ENCODE peak calls at places on chromosomes 4 and X, in seven cellular contexts. G is breast epithelium, A is fibroblast of lung, E is activated B cell treated with CpG ODN at 0.5 μM for 24 hours, D is kidney, B is brain microvascular endothelial cell, J is astrocyte of the spinal cord. Q is an unnamed sample.

GRCh38 chr4:3176625-3177229 is 72.2 kb upstream of the MSANTD1 start:
- DNase-seq in D (no peak), B (no peak), E (no peak), A (no peak), J (no peak), G (no peak), Q (no peak)

GRCh38 chr4:48462363-48462762 is 20.8 kb upstream of the SLC10A4 start:
- DNase-seq in A (no peak), J (no peak), G (no peak), E (no peak), D (no peak), B (no peak), Q (no peak)

GRCh38 chrX:77174680-77175336 is 272.4 kb upstream of the FGF16 start:
- DNase-seq in A (no peak), G (no peak), B (no peak), J (no peak), D (no peak), E (no peak), Q (no peak)

GRCh38 chr4:161916010-161916409 is 247.8 kb downstream of the FSTL5 start:
- DNase-seq in A (no peak), J (no peak), G (no peak), B (no peak), D (no peak), E (no peak), Q (no peak)

GRCh38 chr4:7964890-7965662 is 25.4 kb upstream of the AFAP1 start:
- DNase-seq in G (no peak), J (no peak), B (no peak), A (peak; percentile 64), E (no peak), D (no peak), Q (no peak)

GRCh38 chr4:152454398-152455011 is 81.4 kb downstream of the FBXW7 start:
- DNase-seq in D (no peak), B (no peak), G (no peak), E (no peak), A (peak; percentile 19), J (peak; percentile 45), Q (no peak)

GRCh38 chrX:38717871-38718270 is 83.4 kb upstream of the MID1IP1 start:
- DNase-seq in J (peak; percentile 4), A (peak; percentile 3), B (peak; percentile 3), D (no peak), G (no peak), E (no peak), Q (no peak)

GRCh38 chr4:14667624-14668295 is 334.5 kb upstream of the CPEB2 start:
- DNase-seq in B (peak; percentile 48), A (peak; percentile 3), E (no peak), G (no peak), J (peak; percentile 87), D (no peak), Q (no peak)

GRCh38 chrX:132401935-132402334 is 86.9 kb downstream of the MBNL3 start:
- DNase-seq in A (peak; percentile 65), D (no peak), E (no peak), J (peak; percentile 35), B (no peak), G (no peak), Q (no peak)

GRCh38 chr4:184514121-184514988 is 40.0 kb upstream of the IRF2 start:
- DNase-seq in J (peak; percentile 86), D (peak; percentile 78), E (no peak), B (peak; percentile 87), G (no peak), A (peak; percentile 91), Q (no peak)

GRCh38 chr4:15805583-15806517 is 27.7 kb downstream of the CD38 start:
- DNase-seq in B (peak; percentile 57), A (peak; percentile 53), J (peak; percentile 64), D (no peak), G (no peak), E (no peak), Q (no peak)

GRCh38 chr4:156169011-156169410 is 215.3 kb upstream of the CTSO start:
- DNase-seq in J (peak; percentile 91), G (no peak), B (peak; percentile 96), E (no peak), D (no peak), A (peak; percentile 99), Q (no peak)

GRCh38 chr4:1266881-1267763 is 18.2 kb upstream of the CTBP1 start:
- DNase-seq in D (peak; percentile 28), J (no peak), E (no peak), A (no peak), G (no peak), B (no peak), Q (no peak)
- TF ChIP-seq CTCF in D (no peak), J (no peak), E (no peak), A (no peak), G (no peak), B (no peak), Q (no peak)

GRCh38 chr4:40550900-40551546 is 78.6 kb downstream of the RBM47 start:
- DNase-seq in D (no peak), B (peak; percentile 4), G (no peak), J (peak; percentile 30), E (no peak), A (peak; percentile 49), Q (no peak)
- TF ChIP-seq CTCF in D (peak; percentile 31), B (peak; percentile 41), G (no peak), J (peak; percentile 37), E (no peak), A (peak; percentile 54), Q (peak; percentile 66)

DNA sequence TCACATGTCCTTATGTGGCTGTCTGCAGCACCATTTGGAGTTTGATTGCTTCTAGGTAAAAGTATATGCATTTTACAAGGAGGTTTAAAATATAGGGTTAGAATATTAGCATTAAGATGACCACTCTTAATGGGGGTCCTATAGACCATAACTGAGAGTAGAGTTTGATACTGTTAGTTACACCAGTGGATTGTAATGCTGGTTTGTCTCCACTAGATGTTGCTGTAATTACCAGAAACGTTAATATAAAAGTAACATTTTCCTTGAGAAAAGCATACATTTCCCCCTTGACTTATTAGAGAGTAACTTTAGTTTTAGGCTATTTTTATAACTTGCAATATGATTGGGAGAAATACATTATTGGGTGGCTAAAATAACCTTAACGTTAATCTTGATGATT is 93.0 kb downstream of the ZXDA start:
- DNase-seq in E (no peak), J (no peak), D (no peak), A (no peak), B (no peak), G (no peak), Q (no peak)
- TF ChIP-seq CTCF in E (no peak), J (peak; percentile 29), D (peak; percentile 20), A (peak; percentile 41), B (no peak), G (no peak), Q (peak; percentile 33)

GRCh38 chrX:19094654-19095053 is 27.6 kb downstream of the ADGRG2 start:
- DNase-seq in J (no peak), A (no peak), B (no peak), D (no peak), G (no peak), E (no peak), Q (no peak)
- TF ChIP-seq CTCF in J (no peak), A (no peak), B (no peak), D (no peak), G (no peak), E (no peak), Q (no peak)

DNA sequence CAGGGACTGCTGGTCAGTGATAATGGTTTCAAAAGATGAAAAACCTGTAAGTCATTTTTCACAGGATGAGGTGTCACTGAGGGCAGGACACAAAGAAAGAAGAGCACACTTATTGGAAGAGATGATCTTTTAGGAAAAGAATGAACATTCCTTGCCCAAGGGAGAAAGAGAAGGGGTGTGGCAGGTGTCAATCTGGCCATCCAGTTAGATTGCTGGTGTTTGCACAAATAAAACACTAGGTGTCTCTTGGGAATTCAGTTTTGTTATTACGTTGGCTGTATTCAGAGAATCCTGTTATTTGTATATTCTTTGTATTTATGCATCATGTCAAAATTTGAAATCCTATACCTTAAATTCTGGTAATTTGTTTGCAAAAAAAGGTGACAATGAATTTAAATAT is 244.4 kb downstream of the GPAT3 start:
- DNase-seq in D (no peak), A (no peak), G (no peak), J (no peak), B (no peak), E (no peak), Q (no peak)
- TF ChIP-seq CTCF in D (no peak), A (no peak), G (no peak), J (no peak), B (no peak), E (no peak), Q (no peak)

DNA sequence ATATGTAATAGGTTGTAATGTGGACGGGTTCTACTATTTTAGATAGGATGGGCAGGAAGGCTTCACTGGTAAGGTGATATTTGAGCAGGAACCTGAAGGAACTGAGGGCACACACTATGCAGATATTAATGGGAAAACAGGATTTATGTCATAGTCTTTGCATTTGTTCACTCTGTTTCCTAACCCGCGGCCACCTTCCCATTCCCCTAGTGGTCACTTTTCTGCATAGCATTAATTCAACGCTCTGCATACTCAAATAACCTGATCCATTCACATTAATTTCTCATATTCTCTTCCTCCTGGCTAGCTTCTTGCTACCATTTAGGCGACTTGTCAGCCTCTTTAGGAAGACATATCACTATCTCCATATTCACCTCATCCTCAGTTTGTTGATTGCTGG is 61.5 kb downstream of the GSPT2 start:
- DNase-seq in E (no peak), D (no peak), J (no peak), B (no peak), G (no peak), A (no peak), Q (no peak)
- TF ChIP-seq CTCF in E (no peak), D (no peak), J (no peak), B (peak; percentile 33), G (no peak), A (peak; percentile 4), Q (no peak)